ENCODE peak calls at places on chromosome 21, in five cellular contexts. W is RWPE1, E is ovary, C is brain microvascular endothelial cell, U is H9. S is an unnamed sample.

GRCh38 chr21:46196733-46197132 is 12.5 kb upstream of the SPATC1L start:
- DNase-seq in W (no peak), E (peak; percentile 12), C (no peak), U (no peak), S (no peak)

GRCh38 chr21:31132574-31133242 is 94.4 kb upstream of the KRTAP19-8 start:
- DNase-seq in W (no peak), E (no peak), C (peak; percentile 7), U (no peak), S (no peak)

GRCh38 chr21:43865471-43866181 is 603 bp downstream of the AGPAT3 start:
- DNase-seq in W (peak; percentile 70), E (peak; percentile 65), C (no peak), U (no peak), S (no peak)

GRCh38 chr21:24941316-24942185 is 665.7 kb downstream of the MRPL39 start:
- DNase-seq in W (peak; percentile 30), E (peak; percentile 24), C (no peak), U (no peak), S (no peak)

GRCh38 chr21:46155514-46156377 is at the start of gene FTCD:
- DNase-seq in W (no peak), E (peak; percentile 19), C (no peak), U (peak; percentile 27), S (no peak)

GRCh38 chr21:25094695-25095094 is 512.6 kb downstream of the MRPL39 start:
- DNase-seq in W (no peak), E (no peak), C (no peak), U (no peak), S (no peak)

GRCh38 chr21:39938086-39938611 is 70.9 kb downstream of the PCP4 start:
- DNase-seq in W (no peak), E (no peak), C (no peak), U (no peak), S (no peak)

GRCh38 chr21:45256021-45256911 is 31.4 kb downstream of the POFUT2 start:
- DNase-seq in W (no peak), E (peak; percentile 13), C (no peak), U (peak; percentile 19), S (no peak)

GRCh38 chr21:23475518-23476189 is 2131.6 kb downstream of the MRPL39 start:
- DNase-seq in W (no peak), E (no peak), C (no peak), U (no peak), S (no peak)

GRCh38 chr21:45301521-45302081 is 13.9 kb upstream of the POFUT2 start:
- DNase-seq in W (no peak), E (no peak), C (no peak), U (no peak), S (no peak)

DNA sequence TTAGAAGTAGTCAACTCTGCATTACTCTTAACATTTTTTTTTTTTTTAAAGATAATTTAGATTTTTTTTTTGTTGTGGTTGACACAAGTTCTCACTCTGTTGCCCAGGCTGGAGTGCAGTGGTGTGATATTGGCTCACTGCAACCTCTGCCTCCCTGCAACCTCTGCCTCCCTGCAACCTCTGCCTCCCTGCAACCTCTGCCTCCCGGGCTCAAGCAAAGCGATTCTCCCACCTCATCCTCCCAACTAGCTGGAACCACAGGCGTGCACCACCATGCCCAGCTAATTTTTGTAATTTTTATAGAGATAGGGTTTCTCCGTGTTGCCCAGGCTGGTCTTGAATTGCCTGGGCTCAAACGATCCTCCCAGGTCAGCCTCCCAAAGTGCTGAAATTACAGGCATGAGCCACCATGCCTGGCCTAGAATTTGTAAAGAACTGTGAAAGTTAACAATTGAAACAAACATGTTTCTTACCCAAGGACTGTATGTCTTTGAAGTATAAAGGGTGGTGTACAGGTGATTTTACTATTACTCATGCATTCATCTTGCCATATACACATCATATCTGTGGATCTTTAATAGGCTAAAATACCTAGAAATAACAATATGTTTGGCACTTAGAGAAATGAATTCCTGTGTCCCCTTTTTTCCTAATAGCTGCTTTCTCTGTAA is 114.7 kb downstream of the ATP5PO start:
- DNase-seq in W (no peak), E (no peak), C (no peak), U (no peak), S (no peak)
- H3K27ac ChIP-seq in W (peak overlapping the region; percentile 83), E (no peak overlapping the region), C (no peak overlapping the region), U (no peak overlapping the region), S (no peak overlapping the region)

DNA sequence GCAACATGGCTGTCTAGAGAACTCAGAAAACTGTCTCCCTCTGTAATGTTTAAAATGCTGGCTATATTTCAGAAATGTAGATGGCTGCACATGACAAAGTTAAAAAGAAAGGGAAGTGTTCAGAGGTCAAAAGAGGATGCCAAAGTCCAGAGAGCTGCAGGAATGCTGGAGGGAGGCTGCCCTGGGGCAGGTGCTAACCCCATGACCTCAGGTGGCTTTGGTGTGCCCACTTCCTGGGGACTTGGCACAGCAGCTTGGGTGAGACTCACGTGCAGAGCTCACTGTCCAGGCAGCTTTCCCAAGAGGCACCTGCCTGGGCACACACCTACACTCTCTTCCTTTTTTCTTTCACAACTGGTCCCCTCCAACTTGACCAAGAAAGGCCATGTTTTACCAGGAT is 256.4 kb downstream of the KCNJ6 start:
- DNase-seq in W (no peak), E (no peak), C (no peak), U (no peak), S (no peak)
- H3K27ac ChIP-seq in W (no peak overlapping the region), E (no peak overlapping the region), C (no peak overlapping the region), U (no peak overlapping the region), S (no peak overlapping the region)

GRCh38 chr21:38937844-38938243 is 132.1 kb downstream of the ETS2 start:
- DNase-seq in W (no peak), E (no peak), C (no peak), U (no peak), S (no peak)
- H3K27ac ChIP-seq in W (no peak overlapping the region), E (no peak overlapping the region), C (no peak overlapping the region), U (no peak overlapping the region), S (no peak overlapping the region)

GRCh38 chr21:42319851-42320602 is 4.8 kb upstream of the TFF3 start:
- DNase-seq in W (no peak), E (no peak), C (no peak), U (peak; percentile 52), S (no peak)

GRCh38 chr21:42321231-42321630 is 6.0 kb upstream of the TFF3 start:
- DNase-seq in W (no peak), E (no peak), C (no peak), U (no peak), S (no peak)

GRCh38 chr21:42320791-42321190 is 5.6 kb upstream of the TFF3 start:
- DNase-seq in W (no peak), E (no peak), C (no peak), U (no peak), S (no peak)

GRCh38 chr21:42317826-42318746 is 2.9 kb upstream of the TFF3 start:
- DNase-seq in W (no peak), E (no peak), C (no peak), U (no peak), S (no peak)

GRCh38 chr21:42319368-42319767 is 4.2 kb upstream of the TFF3 start:
- DNase-seq in W (no peak), E (no peak), C (no peak), U (no peak), S (no peak)
- H3K27ac ChIP-seq in W (no peak overlapping the region), E (no peak overlapping the region), C (no peak overlapping the region), U (no peak overlapping the region), S (no peak overlapping the region)

GRCh38 chr21:14541840-14542495 is 4.1 kb downstream of the SAMSN1 start:
- DNase-seq in W (no peak), E (no peak), C (no peak), U (no peak), S (no peak)

GRCh38 chr21:14538477-14538876 is 7.6 kb downstream of the SAMSN1 start:
- DNase-seq in W (no peak), E (no peak), C (no peak), U (no peak), S (no peak)

GRCh38 chr21:14543983-14544382 is 2.1 kb downstream of the SAMSN1 start:
- DNase-seq in W (no peak), E (no peak), C (no peak), U (no peak), S (no peak)

GRCh38 chr21:14545906-14546480 is at the start of gene SAMSN1:
- DNase-seq in W (no peak), E (no peak), C (peak; percentile 23), U (no peak), S (no peak)

GRCh38 chr21:14542638-14543037 is 3.5 kb downstream of the SAMSN1 start:
- DNase-seq in W (no peak), E (no peak), C (no peak), U (no peak), S (no peak)
- H3K27ac ChIP-seq in W (no peak overlapping the region), E (no peak overlapping the region), C (no peak overlapping the region), U (no peak overlapping the region), S (no peak overlapping the region)

GRCh38 chr21:36613554-36613953 is 85.4 kb upstream of the SIM2 start:
- DNase-seq in W (no peak), E (no peak), C (no peak), U (no peak), S (no peak)
- H3K27ac ChIP-seq in W (no peak overlapping the region), E (no peak overlapping the region), C (peak overlapping the region; percentile 14), U (no peak overlapping the region), S (no peak overlapping the region)

GRCh38 chr21:34813266-34813886 is 144.6 kb downstream of the CLIC6 start:
- DNase-seq in W (peak; percentile 90), E (no peak), C (peak; percentile 72), U (no peak), S (no peak)

GRCh38 chr21:34811368-34811767 is 142.6 kb downstream of the CLIC6 start:
- DNase-seq in W (no peak), E (no peak), C (no peak), U (no peak), S (no peak)

GRCh38 chr21:34812510-34813265 is 143.9 kb downstream of the CLIC6 start:
- DNase-seq in W (no peak), E (no peak), C (peak; percentile 89), U (no peak), S (no peak)

GRCh38 chr21:34815831-34816700 is 147.3 kb downstream of the CLIC6 start:
- DNase-seq in W (no peak), E (no peak), C (no peak), U (no peak), S (no peak)

DNA sequence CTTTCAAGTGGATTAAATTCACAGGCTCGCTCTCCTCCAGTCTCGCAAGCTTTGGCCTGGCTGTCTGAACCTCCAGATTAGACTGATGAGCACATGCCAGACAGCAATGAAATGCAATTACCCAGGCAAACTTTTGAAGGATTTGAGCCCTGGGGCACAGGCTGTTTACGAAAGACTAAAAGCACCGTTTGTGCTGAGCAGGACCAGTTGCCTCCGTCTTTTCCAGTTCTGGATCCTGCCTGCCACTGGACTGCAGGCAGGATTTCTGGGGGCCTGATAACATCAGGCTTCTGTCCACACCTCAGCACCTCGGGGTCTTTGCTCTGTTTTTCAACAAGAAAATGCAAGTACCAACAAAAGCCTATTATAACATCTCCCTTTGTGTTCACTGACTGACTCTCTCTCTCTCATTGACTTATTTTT is 145.7 kb downstream of the CLIC6 start:
- DNase-seq in W (no peak), E (no peak), C (no peak), U (no peak), S (no peak)
- H3K27ac ChIP-seq in W (peak overlapping the region; percentile 99), E (no peak overlapping the region), C (peak overlapping the region; percentile 88), U (no peak overlapping the region), S (no peak overlapping the region)

DNA sequence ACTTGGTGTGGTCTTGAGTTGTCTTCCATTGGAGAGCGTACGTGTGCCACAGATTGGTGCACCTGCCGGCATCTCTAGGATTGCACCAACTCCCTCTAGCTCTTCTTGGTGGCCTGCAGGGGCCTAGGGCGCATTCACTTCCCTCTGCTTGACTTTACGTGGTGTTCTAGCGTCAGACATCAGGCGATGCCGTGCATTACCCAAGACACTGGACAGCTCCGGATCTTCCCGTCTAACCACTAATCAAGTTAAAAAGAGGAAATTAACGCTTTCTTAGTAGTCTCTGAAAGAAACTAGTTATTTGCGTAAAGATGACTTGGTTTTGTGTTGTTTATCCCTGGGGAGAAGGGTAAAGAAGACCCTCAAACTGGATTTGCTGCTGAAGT is 510 bp upstream of the IL10RB start:
- DNase-seq in W (no peak), E (no peak), C (no peak), U (peak; percentile 66), S (no peak)
- H3K27ac ChIP-seq in W (peak overlapping the region; percentile 76), E (no peak overlapping the region), C (no peak overlapping the region), U (no peak overlapping the region), S (peak overlapping the region; percentile 80)